ENCODE peak calls at places on chromosomes 6 and 20, in five cellular contexts. U is HepG2, Q is colonic mucosa, N is prostate gland, A is left lung. Y is an unnamed sample.

GRCh38 chr6:118768904-118769325 is 117.5 kb upstream of the CEP85L start:
- DNase-seq in U (no peak), Q (no peak), N (peak), A (no peak), Y (no peak)

GRCh38 chr20:10609276-10609675 is 64.5 kb downstream of the JAG1 start:
- DNase-seq in U (no peak), Q (peak), N (no peak), A (no peak), Y (no peak)

GRCh38 chr6:139640453-139640852 is 266.0 kb upstream of the CITED2 start:
- DNase-seq in U (no peak), Q (no peak), N (no peak), A (no peak), Y (no peak)

GRCh38 chr20:50892394-50892793 is 38.8 kb downstream of the ADNP start:
- DNase-seq in U (no peak), Q (no peak), N (no peak), A (no peak), Y (no peak)

GRCh38 chr6:83307849-83308248 is 114.7 kb downstream of the RWDD2A start:
- DNase-seq in U (no peak), Q (no peak), N (no peak), A (no peak), Y (no peak)

GRCh38 chr6:56806368-56806767 is 148.5 kb upstream of the BEND6 start:
- DNase-seq in U (no peak), Q (no peak), N (no peak), A (no peak), Y (no peak)

GRCh38 chr6:45679163-45679562 is 301.4 kb upstream of the SUPT3H start:
- DNase-seq in U (no peak), Q (no peak), N (no peak), A (no peak), Y (no peak)

GRCh38 chr6:36095497-36096391 is 34.6 kb upstream of the MAPK13 start:
- DNase-seq in U (peak), Q (peak), N (no peak), A (no peak), Y (no peak)

GRCh38 chr6:3026811-3027626 is 27.3 kb downstream of the NQO2 start:
- DNase-seq in U (no peak), Q (no peak), N (no peak), A (no peak), Y (no peak)

GRCh38 chr6:1044040-1044836 is 267.7 kb upstream of the FOXQ1 start:
- DNase-seq in U (peak), Q (peak), N (peak), A (no peak), Y (no peak)

GRCh38 chr6:155177369-155177961 is 86.3 kb upstream of the CLDN20 start:
- DNase-seq in U (peak), Q (peak), N (peak), A (no peak), Y (peak)

DNA sequence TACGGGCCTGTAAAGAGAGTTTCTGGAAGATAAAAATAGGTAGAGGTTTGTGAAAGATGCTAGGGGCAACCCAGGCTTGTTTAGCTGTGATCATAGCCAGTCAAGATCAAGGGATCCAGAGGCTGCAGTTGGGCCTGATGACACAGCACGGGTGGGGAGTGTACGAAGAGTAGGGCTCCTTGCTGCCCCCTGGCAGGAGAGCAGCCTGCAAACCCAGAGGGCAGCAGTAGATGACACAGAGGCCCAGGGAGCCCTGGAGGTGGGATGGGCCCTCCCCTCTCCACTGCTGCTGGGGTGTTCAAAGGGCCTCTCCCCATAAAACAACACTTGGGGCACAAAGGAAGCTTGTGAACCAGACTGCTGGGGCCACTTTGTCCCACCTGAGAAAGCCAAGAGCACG is 47.2 kb downstream of the VEGFA start:
- DNase-seq in U (peak), Q (peak), N (no peak), A (no peak), Y (no peak)
- TF ChIP-seq CTCF in U (peak), Q (no peak), N (no peak), A (no peak), Y (no peak)

GRCh38 chr20:1757072-1757471 is 99.5 kb upstream of the SIRPG start:
- DNase-seq in U (no peak), Q (no peak), N (no peak), A (no peak), Y (no peak)

GRCh38 chr20:1761116-1761515 is 103.5 kb upstream of the SIRPG start:
- DNase-seq in U (no peak), Q (no peak), N (no peak), A (no peak), Y (peak)

GRCh38 chr20:1758765-1759164 is 101.2 kb upstream of the SIRPG start:
- DNase-seq in U (no peak), Q (no peak), N (no peak), A (no peak), Y (no peak)

GRCh38 chr20:1754749-1755148 is 97.2 kb upstream of the SIRPG start:
- DNase-seq in U (no peak), Q (no peak), N (no peak), A (no peak), Y (no peak)

DNA sequence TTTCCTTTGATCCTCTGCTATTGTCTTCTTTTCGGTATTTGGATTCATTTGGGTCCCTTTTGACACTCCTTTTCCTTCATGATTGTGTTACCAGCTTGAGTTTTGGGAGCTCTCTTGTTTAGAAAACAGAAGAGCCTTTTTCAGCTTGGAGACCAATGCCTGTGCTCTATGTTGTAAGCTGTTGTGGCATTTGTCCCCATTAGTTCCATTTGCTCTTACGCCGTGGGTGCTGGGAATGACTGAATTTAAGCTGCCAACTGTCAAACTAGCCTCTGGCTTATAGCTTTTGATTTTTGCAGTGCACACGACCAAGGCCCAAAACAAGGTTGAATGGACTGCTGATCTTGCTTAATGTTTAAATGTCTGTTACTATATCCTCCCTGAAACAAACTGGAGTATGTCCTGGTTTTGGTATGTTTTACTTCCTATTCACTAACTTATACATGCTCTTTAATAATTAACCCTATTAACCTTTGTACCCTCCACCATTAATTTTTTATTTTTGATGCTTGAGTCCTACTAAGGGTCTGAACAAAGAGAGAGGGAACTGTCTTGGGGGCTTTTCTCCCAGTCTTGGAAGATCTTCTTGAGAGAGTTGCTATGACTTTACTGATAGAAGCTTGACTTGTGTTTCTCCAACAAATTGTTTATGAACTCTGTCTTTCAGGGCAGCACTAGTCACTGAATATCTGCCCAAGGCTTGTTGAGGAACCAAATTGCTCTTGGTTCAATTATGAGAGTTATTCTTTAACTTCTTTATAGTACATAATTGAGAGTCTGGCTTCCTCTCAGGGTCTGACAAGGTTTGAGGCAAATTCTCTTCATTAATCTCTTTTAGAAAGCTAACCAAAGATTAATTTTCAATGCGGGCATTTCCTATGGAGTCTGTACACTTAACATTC is 100.3 kb upstream of the SIRPG start:
- DNase-seq in U (no peak), Q (no peak), N (no peak), A (no peak), Y (no peak)
- H3K27ac ChIP-seq in U (no peak), Q (peak), N (no peak), A (peak), Y (no peak)

GRCh38 chr20:57080796-57081195 is 185.6 kb downstream of the BMP7 start:
- DNase-seq in U (no peak), Q (no peak), N (no peak), A (no peak), Y (no peak)
- TF ChIP-seq CTCF in U (peak), Q (no peak), N (no peak), A (no peak), Y (peak)

GRCh38 chr6:166289181-166290061 is 18.8 kb downstream of the PRR18 start:
- DNase-seq in U (no peak), Q (no peak), N (no peak), A (no peak), Y (no peak)
- H3K27ac ChIP-seq in U (no peak), Q (no peak), N (no peak), A (no peak), Y (no peak)

GRCh38 chr20:36548006-36548315 is 6.6 kb downstream of the MYL9 start:
- DNase-seq in U (peak), Q (no peak), N (no peak), A (no peak), Y (no peak)
- TF ChIP-seq CTCF in U (peak), Q (no peak), N (no peak), A (no peak), Y (no peak)

Y was measured in RWPE1.